ENCODE peak calls at places on chromosomes 12 and 14, in five cellular contexts. D is PC-3, R is HepG2, A is lower lobe of right lung, N is aorta. Q is an unnamed sample. For H3K4me1, the result is how much of the 10 kb centered on the place peaks cover.

GRCh38 chr14:105857816-105858675 is 331.7 kb downstream of the TMEM121 start:
- ATAC-seq in D (no peak), R (peak), N (no peak), A (peak), Q (peak)

GRCh38 chr14:73462078-73462715 is 3.9 kb upstream of the NUMB start:
- ATAC-seq in A (peak), N (no peak), R (peak), D (no peak), Q (no peak)

GRCh38 chr12:66929121-66929520 is 250.2 kb upstream of the GRIP1 start:
- ATAC-seq in N (no peak), A (no peak), D (no peak), R (no peak), Q (no peak)

GRCh38 chr14:73949752-73950734 is at the start of the genes COQ6 and FAM161B:
- ATAC-seq in A (peak), D (peak), N (peak), R (peak), Q (peak)

GRCh38 chr12:96028538-96028937 is 6.8 kb downstream of the LTA4H start:
- ATAC-seq in R (no peak), D (no peak), N (no peak), A (no peak), Q (no peak)

GRCh38 chr14:96903444-96904023 is 106.4 kb downstream of the VRK1 start:
- ATAC-seq in R (no peak), N (no peak), D (peak), A (no peak), Q (no peak)

GRCh38 chr14:26856832-26857508 is 259.1 kb upstream of the NOVA1 start:
- ATAC-seq in D (no peak), R (no peak), N (peak), A (no peak), Q (peak)

GRCh38 chr14:21974741-21975140 is 301.1 kb upstream of the OR4E1 start:
- ATAC-seq in R (no peak), A (no peak), N (no peak), D (no peak), Q (no peak)

GRCh38 chr12:11593013-11593412 is 56.5 kb upstream of the ETV6 start:
- ATAC-seq in R (no peak), A (no peak), N (no peak), D (no peak), Q (no peak)

GRCh38 chr14:106790189-106791036 is 1264.0 kb downstream of the TMEM121 start:
- ATAC-seq in N (no peak), D (no peak), A (peak), R (peak), Q (no peak)

GRCh38 chr14:65444230-65444629 is 31.7 kb downstream of the FUT8 start:
- ATAC-seq in A (no peak), R (no peak), D (peak), N (no peak), Q (no peak)

GRCh38 chr12:49330032-49330619 is 6.9 kb downstream of the C1QL4 start:
- ATAC-seq in A (no peak), R (no peak), D (no peak), N (no peak), Q (no peak)

GRCh38 chr12:56040151-56040550 is 1.6 kb upstream of the RPS26 start:
- ATAC-seq in R (no peak), N (no peak), A (no peak), D (no peak), Q (no peak)

GRCh38 chr12:124477109-124477915 is 90.1 kb downstream of the NCOR2 start:
- ATAC-seq in A (no peak), R (no peak), N (no peak), D (no peak), Q (no peak)

GRCh38 chr14:103125098-103126070 is 2.1 kb downstream of the TNFAIP2 start:
- ATAC-seq in A (no peak), N (no peak), R (no peak), D (no peak), Q (no peak)

GRCh38 chr14:103123128-103123633 is at the start of gene TNFAIP2:
- ATAC-seq in D (peak), A (peak), R (no peak), N (peak), Q (peak)

GRCh38 chr14:103122578-103123127 is 608 bp upstream of the TNFAIP2 start:
- ATAC-seq in N (peak), A (peak), D (no peak), R (no peak), Q (peak)

GRCh38 chr14:103124501-103125001 is 1.3 kb downstream of the TNFAIP2 start:
- ATAC-seq in R (no peak), D (no peak), N (no peak), A (no peak), Q (no peak)

DNA sequence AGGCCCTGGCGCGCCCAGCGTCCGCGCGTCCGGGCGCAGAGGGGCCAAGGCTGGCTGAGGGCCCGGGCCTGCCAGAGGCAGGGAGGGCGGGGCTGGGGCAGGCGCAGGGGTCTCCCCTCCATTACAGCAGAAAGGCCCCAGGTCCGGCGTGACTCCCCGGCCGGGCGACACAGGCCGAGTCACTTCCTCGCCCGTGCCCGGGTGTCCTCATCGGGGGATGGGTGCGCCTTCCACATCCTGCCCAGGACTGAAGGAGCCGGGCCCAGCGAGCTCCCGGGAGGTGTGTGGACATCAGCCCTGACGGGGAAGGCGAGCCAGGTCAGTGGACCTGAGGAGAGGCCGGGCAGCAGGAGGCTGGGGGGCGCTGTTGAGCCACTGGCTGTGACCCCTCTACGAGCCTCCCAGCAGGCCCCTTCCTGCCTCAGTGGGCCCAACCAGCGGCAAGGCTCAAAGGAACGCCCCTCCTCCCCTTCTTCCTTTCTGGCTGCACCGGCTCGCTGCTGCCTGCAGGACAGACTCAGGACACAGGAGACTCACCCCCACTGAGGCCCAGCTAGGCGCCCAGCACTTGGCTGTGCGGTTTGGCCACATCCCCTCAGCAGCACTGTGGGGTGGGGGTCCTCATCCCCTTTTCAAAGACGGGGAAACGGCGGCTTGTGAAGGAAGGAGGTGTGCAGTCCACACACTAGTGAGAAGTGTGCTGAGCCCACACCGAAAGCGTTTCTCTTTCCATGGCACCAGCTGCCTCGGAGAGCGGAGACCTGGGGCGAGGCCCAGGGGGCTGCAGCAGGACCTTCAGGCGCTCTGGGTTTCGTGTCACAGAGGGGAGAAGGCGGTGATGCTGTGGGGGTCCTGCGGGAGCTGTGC is 606 bp downstream of the TNFAIP2 start:
- ATAC-seq in R (no peak), D (peak), A (peak), N (no peak), Q (peak)
- H3K4me1 ChIP-seq in R (under half), D (under half), A (half or more), N (under half), Q (under half)

GRCh38 chr12:65878540-65878939 is 54.3 kb downstream of the HMGA2 start:
- ATAC-seq in A (no peak), R (no peak), N (no peak), D (peak), Q (no peak)

GRCh38 chr12:65879878-65880277 is 55.6 kb downstream of the HMGA2 start:
- ATAC-seq in A (no peak), N (no peak), D (peak), R (no peak), Q (no peak)

GRCh38 chr12:65881965-65882413 is 57.7 kb downstream of the HMGA2 start:
- ATAC-seq in A (peak), R (peak), N (peak), D (no peak), Q (peak)

GRCh38 chr12:65882504-65882903 is 58.2 kb downstream of the HMGA2 start:
- ATAC-seq in N (no peak), R (peak), A (no peak), D (no peak), Q (no peak)

DNA sequence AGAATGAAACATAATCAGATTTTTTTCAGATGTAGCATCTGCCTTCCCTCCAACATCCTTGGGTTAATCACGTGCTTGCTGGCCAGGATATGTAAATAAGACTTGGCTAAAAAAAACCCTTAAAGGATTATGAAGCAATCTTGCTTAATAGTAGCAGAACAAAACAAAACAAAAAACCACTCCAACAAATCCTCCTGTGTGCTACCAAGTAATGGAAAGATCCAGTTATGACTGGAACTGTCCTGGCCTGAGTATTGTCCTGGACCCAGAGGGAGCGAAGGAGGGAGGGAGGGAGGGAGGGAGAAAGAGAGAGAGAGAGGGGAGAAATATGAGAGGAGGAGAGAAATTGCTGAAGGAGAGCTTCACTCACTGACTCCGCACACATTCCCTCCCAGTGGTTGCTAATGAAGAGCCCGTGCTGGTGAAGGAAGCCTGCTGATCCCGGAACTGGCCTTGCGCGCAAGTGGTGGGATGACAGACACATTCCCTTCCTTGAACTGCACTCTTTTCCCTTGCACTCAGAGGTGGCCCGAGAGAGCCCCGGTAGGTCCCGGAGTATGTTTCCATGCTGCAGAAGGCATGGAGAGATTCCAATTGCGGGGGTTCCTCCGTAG is 57.2 kb downstream of the HMGA2 start:
- ATAC-seq in R (no peak), D (no peak), A (peak), N (peak), Q (peak)
- H3K27ac ChIP-seq in R (no peak), D (no peak), A (peak), N (no peak), Q (peak)

GRCh38 chr12:57752668-57753000 is 524 bp upstream of the CDK4 start:
- ATAC-seq in R (peak), D (no peak), N (no peak), A (no peak), Q (no peak)

GRCh38 chr12:57755194-57755453 is 221 bp downstream of the MARCHF9 start:
- ATAC-seq in D (no peak), A (no peak), R (no peak), N (no peak), Q (no peak)

GRCh38 chr12:57753938-57754337 is 965 bp upstream of the MARCHF9 start:
- ATAC-seq in R (no peak), D (no peak), A (no peak), N (no peak), Q (no peak)

GRCh38 chr12:57755454-57756372 is 810 bp downstream of the MARCHF9 start:
- ATAC-seq in A (peak), N (no peak), R (peak), D (peak), Q (no peak)

DNA sequence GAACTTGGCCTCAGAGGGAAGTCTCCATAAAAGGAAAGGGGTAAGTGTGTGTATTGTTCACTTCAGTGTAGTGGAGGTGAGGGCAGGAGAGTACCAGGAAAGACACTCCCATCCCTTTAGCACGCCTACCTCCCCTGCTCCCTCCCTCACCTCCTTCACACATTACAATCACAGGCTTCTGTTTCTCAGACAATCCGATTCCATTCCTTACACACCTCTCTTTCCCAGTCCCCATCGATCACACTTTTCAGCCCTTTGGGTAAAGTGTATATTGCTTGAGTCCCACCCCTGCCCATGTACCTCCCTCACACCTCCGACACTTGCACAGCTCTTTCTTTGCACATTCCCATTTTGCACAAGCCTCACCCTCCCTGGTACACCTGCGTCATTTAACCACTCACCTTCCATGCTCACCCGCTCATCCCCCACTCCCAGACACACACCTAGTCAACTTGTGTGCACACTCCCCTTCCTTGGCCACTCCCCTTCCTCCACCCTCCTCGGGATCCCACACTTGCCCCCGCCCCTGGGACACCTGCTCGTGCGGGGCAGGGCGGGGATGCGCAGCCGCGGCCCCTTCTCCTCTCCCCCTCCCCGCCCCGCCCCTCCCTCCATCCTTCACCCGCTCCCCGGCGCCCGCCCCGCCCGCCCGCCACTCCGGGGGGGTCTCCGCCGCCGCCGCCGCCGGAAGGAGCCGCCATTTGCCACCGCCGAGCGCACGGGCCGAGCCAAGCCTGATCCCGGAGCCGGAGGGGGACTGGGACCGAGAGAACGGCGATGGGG is at the start of gene MARCHF9:
- ATAC-seq in D (peak), A (peak), R (peak), N (no peak), Q (no peak)
- H3K4me1 ChIP-seq in D (under half), A (half or more), R (under half), N (under half), Q (half or more)

DNA sequence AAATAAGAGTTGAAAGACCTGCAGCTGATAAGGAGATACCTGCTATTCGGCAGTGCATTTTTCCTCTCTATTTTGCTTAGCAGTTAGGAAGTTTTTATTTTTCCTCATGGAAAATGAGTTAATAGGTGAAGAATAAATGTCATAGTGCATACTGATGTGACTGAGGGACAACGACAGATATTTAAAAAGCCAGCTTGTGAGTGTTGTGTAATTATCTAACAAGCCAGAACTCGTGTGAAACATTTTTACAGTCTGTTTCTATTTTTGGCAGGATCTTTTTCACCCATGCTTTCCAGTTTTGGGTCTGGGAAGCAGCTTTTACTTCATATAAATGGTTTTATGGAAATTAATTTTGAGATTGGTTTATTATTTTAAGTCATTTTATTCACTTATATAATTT is 2.9 kb downstream of the FBXO34 start:
- ATAC-seq in R (no peak), A (no peak), N (no peak), D (no peak), Q (no peak)
- H3K27ac ChIP-seq in R (no peak), A (no peak), N (no peak), D (no peak), Q (no peak)

DNA sequence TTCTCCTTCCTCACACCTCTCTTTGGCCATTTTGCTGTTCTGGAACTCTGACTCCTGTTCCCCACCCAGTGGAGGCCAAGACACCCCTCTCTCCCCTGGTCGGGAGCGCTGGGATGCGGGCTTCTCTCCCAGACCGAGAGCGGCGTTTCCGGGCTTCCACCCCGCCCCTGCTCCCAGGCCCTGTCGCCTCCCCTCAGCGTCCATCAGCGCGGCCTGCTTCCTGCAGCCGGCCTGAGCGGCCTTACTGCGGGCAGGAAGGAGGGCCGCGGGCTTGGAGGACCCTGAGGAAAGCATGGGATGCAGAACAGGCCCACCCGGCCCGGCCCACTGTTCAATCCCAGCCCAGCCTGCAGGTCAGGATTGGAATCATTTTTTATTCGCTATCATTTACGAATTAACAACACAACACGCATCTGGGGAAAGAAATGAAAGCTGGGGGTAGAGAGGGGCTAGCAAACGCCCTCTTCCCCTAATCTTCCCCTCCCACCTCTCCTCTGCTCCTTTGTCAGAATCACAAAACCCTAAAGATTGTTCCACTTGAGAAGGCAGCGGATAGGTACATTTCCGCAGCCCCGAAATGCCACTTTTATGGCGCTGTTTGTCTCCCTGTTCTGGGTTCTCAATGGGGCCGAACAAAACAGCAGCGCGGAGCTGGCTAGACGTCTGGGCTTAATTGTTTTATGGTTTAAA is 3.8 kb upstream of the HOXC8 start:
- ATAC-seq in D (no peak), N (peak), R (peak), A (no peak), Q (no peak)
- H3K4me1 ChIP-seq in D (under half), N (under half), R (under half), A (under half), Q (under half)

GRCh38 chr14:103705158-103705523 is 10.1 kb downstream of the XRCC3 start:
- ATAC-seq in N (peak), A (peak), D (no peak), R (no peak), Q (peak)
- H3K27ac ChIP-seq in N (no peak), A (peak), D (no peak), R (no peak), Q (peak)

GRCh38 chr12:111173391-111174282 is 195.3 kb downstream of the PHETA1 start:
- ATAC-seq in A (no peak), D (no peak), N (no peak), R (no peak), Q (no peak)
- H3K4me1 ChIP-seq in A (under half), D (under half), N (under half), R (under half), Q (under half)

GRCh38 chr14:90645842-90646443 is 170.3 kb downstream of the TTC7B start:
- ATAC-seq in R (peak), N (no peak), A (peak), D (peak), Q (no peak)
- H3K27ac ChIP-seq in R (no peak), N (no peak), A (no peak), D (no peak), Q (peak)

DNA sequence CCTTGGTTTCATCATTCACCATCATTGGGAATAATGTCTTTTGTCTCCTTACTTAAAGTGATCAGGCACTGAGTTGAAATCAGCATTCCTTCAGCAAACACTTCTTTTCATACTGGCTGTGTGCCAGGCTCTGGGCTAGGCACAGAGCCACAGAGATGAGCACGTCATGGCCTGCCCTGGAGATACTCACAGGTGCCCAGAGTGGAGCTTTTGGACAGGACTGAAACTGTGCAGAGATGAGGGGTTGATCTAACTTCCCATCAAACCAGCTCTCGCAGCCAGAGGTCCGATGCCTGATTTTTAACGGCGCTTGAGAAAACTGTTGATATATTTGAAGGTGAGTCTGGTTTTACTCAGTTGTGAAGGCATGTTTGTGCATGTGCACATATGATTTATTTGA is 43.1 kb downstream of the CACNA1C start:
- ATAC-seq in A (no peak), D (no peak), R (no peak), N (no peak), Q (peak)
- H3K4me1 ChIP-seq in A (under half), D (under half), R (under half), N (under half), Q (under half)

Q was measured in gastroesophageal sphincter.